ENCODE peak calls at places on chromosomes 4 and X, in eight cellular contexts. One of them, this sample, is unnamed.
A peak's percentile ranks its signal among the peaks of the same experiment; 100 is the strongest.

GRCh38 chrX:31092476-31092875 is 20.6 kb upstream of the FTHL17 start:
- DNase-seq in tibial nerve: no peak
- DNase-seq in left ventricle myocardium inferior: no peak
- DNase-seq in testis: peak; percentile 14
- DNase-seq in right lobe of liver: no peak
- DNase-seq in fibroblast of mammary gland: peak; percentile 35
- DNase-seq in HFF-Myc: no peak
- DNase-seq in MM.1S: no peak
- DNase-seq in this sample: no peak

GRCh38 chr4:102722740-102723139 is 38.0 kb downstream of the MANBA start:
- DNase-seq in testis: no peak
- DNase-seq in fibroblast of mammary gland: no peak
- DNase-seq in HFF-Myc: no peak
- DNase-seq in right lobe of liver: no peak
- DNase-seq in MM.1S: no peak
- DNase-seq in tibial nerve: no peak
- DNase-seq in left ventricle myocardium inferior: no peak
- DNase-seq in this sample: no peak

GRCh38 chr4:23882976-23883531 is 6.8 kb downstream of the PPARGC1A start:
- DNase-seq in testis: no peak
- DNase-seq in fibroblast of mammary gland: no peak
- DNase-seq in right lobe of liver: no peak
- DNase-seq in MM.1S: no peak
- DNase-seq in HFF-Myc: no peak
- DNase-seq in tibial nerve: no peak
- DNase-seq in left ventricle myocardium inferior: no peak
- DNase-seq in this sample: no peak

GRCh38 chr4:122117743-122118142 is 34.4 kb upstream of the BLTP1 start:
- DNase-seq in fibroblast of mammary gland: peak; percentile 51
- DNase-seq in MM.1S: no peak
- DNase-seq in left ventricle myocardium inferior: no peak
- DNase-seq in tibial nerve: no peak
- DNase-seq in right lobe of liver: no peak
- DNase-seq in HFF-Myc: peak; percentile 78
- DNase-seq in testis: no peak
- DNase-seq in this sample: no peak

GRCh38 chr4:123110685-123111084 is 188.3 kb upstream of the NUDT6 start:
- DNase-seq in left ventricle myocardium inferior: no peak
- DNase-seq in right lobe of liver: no peak
- DNase-seq in MM.1S: no peak
- DNase-seq in tibial nerve: no peak
- DNase-seq in HFF-Myc: no peak
- DNase-seq in testis: no peak
- DNase-seq in fibroblast of mammary gland: peak; percentile 30
- DNase-seq in this sample: no peak

GRCh38 chr4:184416913-184417734 is 57.2 kb downstream of the IRF2 start:
- DNase-seq in testis: no peak
- DNase-seq in MM.1S: peak; percentile 87
- DNase-seq in HFF-Myc: no peak
- DNase-seq in left ventricle myocardium inferior: no peak
- DNase-seq in right lobe of liver: no peak
- DNase-seq in fibroblast of mammary gland: peak; percentile 31
- DNase-seq in tibial nerve: no peak
- DNase-seq in this sample: no peak

GRCh38 chrX:97070346-97070745 is 186.6 kb downstream of the RPA4 start:
- DNase-seq in tibial nerve: no peak
- DNase-seq in left ventricle myocardium inferior: no peak
- DNase-seq in MM.1S: no peak
- DNase-seq in testis: no peak
- DNase-seq in fibroblast of mammary gland: peak; percentile 12
- DNase-seq in HFF-Myc: no peak
- DNase-seq in right lobe of liver: no peak
- DNase-seq in this sample: no peak

GRCh38 chrX:38973327-38973726 is 172.1 kb downstream of the MID1IP1 start:
- DNase-seq in fibroblast of mammary gland: peak; percentile 52
- DNase-seq in right lobe of liver: no peak
- DNase-seq in left ventricle myocardium inferior: no peak
- DNase-seq in testis: no peak
- DNase-seq in tibial nerve: no peak
- DNase-seq in HFF-Myc: no peak
- DNase-seq in MM.1S: no peak
- DNase-seq in this sample: no peak

GRCh38 chr4:158729716-158730559 is 6.7 kb upstream of the PPID start:
- DNase-seq in right lobe of liver: peak; percentile 67
- DNase-seq in testis: peak; percentile 77
- DNase-seq in MM.1S: peak; percentile 59
- DNase-seq in tibial nerve: peak; percentile 46
- DNase-seq in left ventricle myocardium inferior: peak; percentile 48
- DNase-seq in HFF-Myc: no peak
- DNase-seq in fibroblast of mammary gland: peak; percentile 70
- DNase-seq in this sample: peak; percentile 52

GRCh38 chr4:123350191-123350544 is 46.4 kb upstream of the SPRY1 start:
- DNase-seq in testis: peak; percentile 38
- DNase-seq in left ventricle myocardium inferior: no peak
- DNase-seq in tibial nerve: no peak
- DNase-seq in MM.1S: no peak
- DNase-seq in fibroblast of mammary gland: peak; percentile 18
- DNase-seq in HFF-Myc: no peak
- DNase-seq in right lobe of liver: no peak
- DNase-seq in this sample: no peak

GRCh38 chr4:94673961-94674360 is 83.8 kb upstream of the BMPR1B start:
- DNase-seq in MM.1S: no peak
- DNase-seq in left ventricle myocardium inferior: no peak
- DNase-seq in HFF-Myc: no peak
- DNase-seq in testis: no peak
- DNase-seq in fibroblast of mammary gland: no peak
- DNase-seq in right lobe of liver: no peak
- DNase-seq in tibial nerve: no peak
- DNase-seq in this sample: no peak

GRCh38 chr4:153013202-153013988 is 77.3 kb downstream of the FHDC1 start:
- DNase-seq in testis: no peak
- DNase-seq in left ventricle myocardium inferior: no peak
- DNase-seq in tibial nerve: no peak
- DNase-seq in right lobe of liver: no peak
- DNase-seq in MM.1S: no peak
- DNase-seq in HFF-Myc: peak; percentile 39
- DNase-seq in fibroblast of mammary gland: peak; percentile 31
- DNase-seq in this sample: no peak

GRCh38 chrX:16573781-16574180 is 76.2 kb upstream of the S100G start:
- DNase-seq in MM.1S: no peak
- DNase-seq in left ventricle myocardium inferior: no peak
- DNase-seq in fibroblast of mammary gland: peak; percentile 87
- DNase-seq in HFF-Myc: no peak
- DNase-seq in testis: no peak
- DNase-seq in right lobe of liver: no peak
- DNase-seq in tibial nerve: no peak
- DNase-seq in this sample: no peak

GRCh38 chrX:12526296-12526695 is 264.9 kb upstream of the PRPS2 start:
- DNase-seq in MM.1S: no peak
- DNase-seq in tibial nerve: no peak
- DNase-seq in fibroblast of mammary gland: peak; percentile 2
- DNase-seq in right lobe of liver: no peak
- DNase-seq in testis: no peak
- DNase-seq in left ventricle myocardium inferior: no peak
- DNase-seq in HFF-Myc: no peak
- DNase-seq in this sample: no peak

GRCh38 chrX:320126-320783 is 1.7 kb upstream of the GTPBP6 start:
- DNase-seq in MM.1S: no peak
- DNase-seq in left ventricle myocardium inferior: peak; percentile 28
- DNase-seq in testis: no peak
- DNase-seq in tibial nerve: no peak
- DNase-seq in fibroblast of mammary gland: peak; percentile 18
- DNase-seq in right lobe of liver: peak; percentile 56
- DNase-seq in HFF-Myc: no peak
- DNase-seq in this sample: no peak

GRCh38 chrX:134938682-134939081 is 52.1 kb upstream of the SMIM10 start:
- DNase-seq in left ventricle myocardium inferior: no peak
- DNase-seq in tibial nerve: no peak
- DNase-seq in MM.1S: no peak
- DNase-seq in HFF-Myc: no peak
- DNase-seq in fibroblast of mammary gland: no peak
- DNase-seq in testis: no peak
- DNase-seq in right lobe of liver: no peak
- DNase-seq in this sample: no peak

GRCh38 chrX:26262121-26262523 is 46.2 kb downstream of the MAGEB5 start:
- DNase-seq in left ventricle myocardium inferior: no peak
- DNase-seq in MM.1S: no peak
- DNase-seq in fibroblast of mammary gland: peak; percentile 1
- DNase-seq in HFF-Myc: no peak
- DNase-seq in testis: no peak
- DNase-seq in tibial nerve: no peak
- DNase-seq in right lobe of liver: no peak
- DNase-seq in this sample: peak; percentile 4

GRCh38 chrX:12489341-12489740 is 301.9 kb upstream of the PRPS2 start:
- DNase-seq in left ventricle myocardium inferior: no peak
- DNase-seq in HFF-Myc: no peak
- DNase-seq in MM.1S: no peak
- DNase-seq in right lobe of liver: no peak
- DNase-seq in testis: no peak
- DNase-seq in fibroblast of mammary gland: peak; percentile 3
- DNase-seq in tibial nerve: no peak
- DNase-seq in this sample: no peak

GRCh38 chr4:186936496-186937375 is 213.1 kb upstream of the FAT1 start:
- DNase-seq in testis: no peak
- DNase-seq in tibial nerve: no peak
- DNase-seq in MM.1S: no peak
- DNase-seq in left ventricle myocardium inferior: no peak
- DNase-seq in HFF-Myc: peak; percentile 61
- DNase-seq in fibroblast of mammary gland: peak; percentile 75
- DNase-seq in right lobe of liver: no peak
- DNase-seq in this sample: peak; percentile 71

GRCh38 chr4:147481577-147482109 is 746 bp downstream of the EDNRA start:
- DNase-seq in right lobe of liver: no peak
- DNase-seq in left ventricle myocardium inferior: no peak
- DNase-seq in HFF-Myc: no peak
- DNase-seq in tibial nerve: no peak
- DNase-seq in fibroblast of mammary gland: no peak
- DNase-seq in MM.1S: no peak
- DNase-seq in testis: peak; percentile 31
- DNase-seq in this sample: no peak

GRCh38 chr4:107721436-107722090 is 1.5 kb upstream of the PAPSS1 start:
- DNase-seq in HFF-Myc: no peak
- DNase-seq in left ventricle myocardium inferior: no peak
- DNase-seq in fibroblast of mammary gland: no peak
- DNase-seq in tibial nerve: no peak
- DNase-seq in MM.1S: peak; percentile 64
- DNase-seq in right lobe of liver: no peak
- DNase-seq in testis: no peak
- DNase-seq in this sample: no peak
- H3K4me3 ChIP-seq in HFF-Myc: peak overlapping the region; percentile 2
- H3K4me3 ChIP-seq in left ventricle myocardium inferior: peak overlapping the region; percentile 93
- H3K4me3 ChIP-seq in fibroblast of mammary gland: no peak overlapping the region
- H3K4me3 ChIP-seq in tibial nerve: no peak overlapping the region
- H3K4me3 ChIP-seq in MM.1S: peak overlapping the region; percentile 67
- H3K4me3 ChIP-seq in right lobe of liver: no peak overlapping the region
- H3K4me3 ChIP-seq in testis: peak overlapping the region; percentile 93
- H3K4me3 ChIP-seq in this sample: peak overlapping the region; percentile 93

GRCh38 chrX:153687121-153688039 is at the start of gene SLC6A8:
- DNase-seq in right lobe of liver: peak; percentile 64
- DNase-seq in left ventricle myocardium inferior: peak; percentile 78
- DNase-seq in HFF-Myc: no peak
- DNase-seq in fibroblast of mammary gland: peak; percentile 37
- DNase-seq in tibial nerve: peak; percentile 55
- DNase-seq in MM.1S: peak; percentile 33
- DNase-seq in testis: peak; percentile 73
- DNase-seq in this sample: no peak
- TF ChIP-seq CTCF in right lobe of liver: no peak
- TF ChIP-seq CTCF in left ventricle myocardium inferior: peak; percentile 53
- TF ChIP-seq CTCF in HFF-Myc: peak; percentile 11
- TF ChIP-seq CTCF in fibroblast of mammary gland: peak; percentile 12
- TF ChIP-seq CTCF in tibial nerve: peak; percentile 36
- TF ChIP-seq CTCF in MM.1S: peak; percentile 33
- TF ChIP-seq CTCF in testis: no peak
- TF ChIP-seq CTCF in this sample: peak; percentile 18

GRCh38 chr4:110621328-110621812 is 1.5 kb downstream of the PITX2 start:
- DNase-seq in left ventricle myocardium inferior: no peak
- DNase-seq in testis: no peak
- DNase-seq in HFF-Myc: no peak
- DNase-seq in tibial nerve: no peak
- DNase-seq in MM.1S: no peak
- DNase-seq in right lobe of liver: no peak
- DNase-seq in fibroblast of mammary gland: no peak
- DNase-seq in this sample: no peak

GRCh38 chr4:110619001-110619350 is 3.9 kb downstream of the PITX2 start:
- DNase-seq in HFF-Myc: no peak
- DNase-seq in left ventricle myocardium inferior: no peak
- DNase-seq in MM.1S: no peak
- DNase-seq in right lobe of liver: no peak
- DNase-seq in testis: no peak
- DNase-seq in tibial nerve: no peak
- DNase-seq in fibroblast of mammary gland: no peak
- DNase-seq in this sample: no peak

GRCh38 chr4:110621839-110622751 is 782 bp downstream of the PITX2 start:
- DNase-seq in testis: no peak
- DNase-seq in tibial nerve: no peak
- DNase-seq in fibroblast of mammary gland: peak; percentile 18
- DNase-seq in MM.1S: no peak
- DNase-seq in HFF-Myc: no peak
- DNase-seq in right lobe of liver: no peak
- DNase-seq in left ventricle myocardium inferior: no peak
- DNase-seq in this sample: no peak

GRCh38 chr4:110619401-110620247 is 3.3 kb downstream of the PITX2 start:
- DNase-seq in right lobe of liver: no peak
- DNase-seq in HFF-Myc: no peak
- DNase-seq in testis: no peak
- DNase-seq in MM.1S: no peak
- DNase-seq in fibroblast of mammary gland: no peak
- DNase-seq in left ventricle myocardium inferior: no peak
- DNase-seq in tibial nerve: no peak
- DNase-seq in this sample: no peak

GRCh38 chr4:110620352-110621327 is 2.2 kb downstream of the PITX2 start:
- DNase-seq in HFF-Myc: no peak
- DNase-seq in left ventricle myocardium inferior: no peak
- DNase-seq in testis: no peak
- DNase-seq in MM.1S: no peak
- DNase-seq in right lobe of liver: no peak
- DNase-seq in fibroblast of mammary gland: no peak
- DNase-seq in tibial nerve: no peak
- DNase-seq in this sample: no peak
- H3K4me3 ChIP-seq in HFF-Myc: peak overlapping the region; percentile 74
- H3K4me3 ChIP-seq in left ventricle myocardium inferior: peak overlapping the region; percentile 63
- H3K4me3 ChIP-seq in testis: peak overlapping the region; percentile 18
- H3K4me3 ChIP-seq in MM.1S: no peak overlapping the region
- H3K4me3 ChIP-seq in right lobe of liver: peak overlapping the region; percentile 7
- H3K4me3 ChIP-seq in fibroblast of mammary gland: no peak overlapping the region
- H3K4me3 ChIP-seq in tibial nerve: peak overlapping the region; percentile 3
- H3K4me3 ChIP-seq in this sample: no peak overlapping the region

GRCh38 chr4:175106301-175106700 is 188.1 kb downstream of the ADAM29 start:
- DNase-seq in fibroblast of mammary gland: no peak
- DNase-seq in MM.1S: no peak
- DNase-seq in tibial nerve: no peak
- DNase-seq in testis: no peak
- DNase-seq in HFF-Myc: no peak
- DNase-seq in left ventricle myocardium inferior: no peak
- DNase-seq in right lobe of liver: no peak
- DNase-seq in this sample: no peak

DNA sequence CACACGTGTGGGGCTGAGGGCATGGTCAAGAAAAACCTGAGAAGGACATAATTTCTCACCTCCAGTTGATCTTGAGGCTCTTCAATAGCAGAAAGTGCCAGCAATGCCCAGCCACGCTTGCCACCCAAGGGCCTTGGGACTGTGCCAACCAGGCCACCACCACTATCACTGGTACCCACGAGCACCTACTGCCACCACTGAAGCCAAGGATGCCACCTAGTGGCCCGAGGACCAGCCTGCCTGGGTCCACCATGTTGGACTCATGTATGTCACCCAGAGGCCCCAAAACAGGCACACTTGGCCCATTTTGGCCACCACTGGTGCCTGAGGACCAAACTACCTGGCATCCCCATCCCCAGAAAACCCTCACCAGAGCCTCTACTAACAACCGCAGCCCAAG is 191.8 kb downstream of the ADAM29 start:
- DNase-seq in HFF-Myc: no peak
- DNase-seq in MM.1S: peak; percentile 37
- DNase-seq in tibial nerve: no peak
- DNase-seq in testis: no peak
- DNase-seq in fibroblast of mammary gland: no peak
- DNase-seq in right lobe of liver: no peak
- DNase-seq in left ventricle myocardium inferior: no peak
- DNase-seq in this sample: no peak
- TF ChIP-seq CTCF in HFF-Myc: no peak
- TF ChIP-seq CTCF in MM.1S: peak; percentile 49
- TF ChIP-seq CTCF in tibial nerve: no peak
- TF ChIP-seq CTCF in testis: no peak
- TF ChIP-seq CTCF in fibroblast of mammary gland: no peak
- TF ChIP-seq CTCF in right lobe of liver: no peak
- TF ChIP-seq CTCF in left ventricle myocardium inferior: no peak
- TF ChIP-seq CTCF in this sample: no peak

This sample was measured in astrocyte of the cerebellum.